ENCODE peak calls at places on chromosomes 3 and 15, in nine cellular contexts. One of them, this sample, is unnamed.

GRCh38 chr3:55169608-55170010 is 241.8 kb upstream of the LRTM1 start:
- DNase-seq in CD4-positive, CD25-positive, alpha-beta regulatory T cell: no peak
- DNase-seq in left lung: no peak
- DNase-seq in ascending aorta: no peak
- DNase-seq in aorta: no peak
- DNase-seq in GM12878: no peak
- DNase-seq in A549: no peak
- DNase-seq in cardiac muscle cell: peak; percentile 91
- DNase-seq in heart left ventricle: no peak
- DNase-seq in this sample: no peak

GRCh38 chr15:74172751-74173544 is 562 bp upstream of the ISLR start:
- DNase-seq in left lung: peak; percentile 60
- DNase-seq in ascending aorta: peak; percentile 81
- DNase-seq in heart left ventricle: peak; percentile 87
- DNase-seq in GM12878: no peak
- DNase-seq in CD4-positive, CD25-positive, alpha-beta regulatory T cell: no peak
- DNase-seq in cardiac muscle cell: peak; percentile 90
- DNase-seq in A549: no peak
- DNase-seq in aorta: peak; percentile 88
- DNase-seq in this sample: peak; percentile 83

GRCh38 chr15:43105077-43105769 is 615 bp downstream of the UBR1 start:
- DNase-seq in CD4-positive, CD25-positive, alpha-beta regulatory T cell: no peak
- DNase-seq in A549: peak; percentile 7
- DNase-seq in heart left ventricle: no peak
- DNase-seq in cardiac muscle cell: no peak
- DNase-seq in left lung: no peak
- DNase-seq in aorta: no peak
- DNase-seq in GM12878: no peak
- DNase-seq in ascending aorta: no peak
- DNase-seq in this sample: no peak

GRCh38 chr3:57397175-57398026 is 104.9 kb upstream of the ASB14 start:
- DNase-seq in A549: peak; percentile 38
- DNase-seq in cardiac muscle cell: peak; percentile 75
- DNase-seq in GM12878: peak; percentile 39
- DNase-seq in left lung: peak; percentile 35
- DNase-seq in aorta: no peak
- DNase-seq in ascending aorta: no peak
- DNase-seq in heart left ventricle: no peak
- DNase-seq in CD4-positive, CD25-positive, alpha-beta regulatory T cell: peak; percentile 68
- DNase-seq in this sample: peak; percentile 9

GRCh38 chr3:71813073-71813472 is 28.1 kb upstream of the PROK2 start:
- DNase-seq in A549: no peak
- DNase-seq in cardiac muscle cell: no peak
- DNase-seq in CD4-positive, CD25-positive, alpha-beta regulatory T cell: no peak
- DNase-seq in GM12878: no peak
- DNase-seq in left lung: no peak
- DNase-seq in ascending aorta: no peak
- DNase-seq in heart left ventricle: no peak
- DNase-seq in aorta: no peak
- DNase-seq in this sample: no peak

GRCh38 chr3:181558870-181559269 is 152.9 kb upstream of the SOX2 start:
- DNase-seq in A549: no peak
- DNase-seq in heart left ventricle: no peak
- DNase-seq in ascending aorta: no peak
- DNase-seq in CD4-positive, CD25-positive, alpha-beta regulatory T cell: no peak
- DNase-seq in aorta: no peak
- DNase-seq in GM12878: no peak
- DNase-seq in cardiac muscle cell: no peak
- DNase-seq in left lung: no peak
- DNase-seq in this sample: peak; percentile 59

GRCh38 chr3:27560484-27561056 is 76.4 kb upstream of the SLC4A7 start:
- DNase-seq in left lung: no peak
- DNase-seq in heart left ventricle: no peak
- DNase-seq in GM12878: no peak
- DNase-seq in aorta: no peak
- DNase-seq in A549: no peak
- DNase-seq in ascending aorta: no peak
- DNase-seq in cardiac muscle cell: no peak
- DNase-seq in CD4-positive, CD25-positive, alpha-beta regulatory T cell: no peak
- DNase-seq in this sample: no peak

GRCh38 chr15:31034152-31034551 is 42.7 kb upstream of the MTMR10 start:
- DNase-seq in left lung: no peak
- DNase-seq in GM12878: no peak
- DNase-seq in cardiac muscle cell: no peak
- DNase-seq in CD4-positive, CD25-positive, alpha-beta regulatory T cell: no peak
- DNase-seq in ascending aorta: no peak
- DNase-seq in A549: no peak
- DNase-seq in heart left ventricle: no peak
- DNase-seq in aorta: no peak
- DNase-seq in this sample: no peak

GRCh38 chr3:178367817-178368617 is 168.2 kb upstream of the KCNMB2 start:
- DNase-seq in cardiac muscle cell: peak; percentile 78
- DNase-seq in CD4-positive, CD25-positive, alpha-beta regulatory T cell: no peak
- DNase-seq in aorta: no peak
- DNase-seq in heart left ventricle: no peak
- DNase-seq in left lung: no peak
- DNase-seq in ascending aorta: peak; percentile 70
- DNase-seq in GM12878: no peak
- DNase-seq in A549: no peak
- DNase-seq in this sample: peak; percentile 48

GRCh38 chr3:179837374-179837773 is 184.5 kb downstream of the USP13 start:
- DNase-seq in GM12878: no peak
- DNase-seq in A549: no peak
- DNase-seq in left lung: no peak
- DNase-seq in cardiac muscle cell: peak; percentile 25
- DNase-seq in aorta: no peak
- DNase-seq in CD4-positive, CD25-positive, alpha-beta regulatory T cell: no peak
- DNase-seq in ascending aorta: no peak
- DNase-seq in heart left ventricle: no peak
- DNase-seq in this sample: no peak

GRCh38 chr3:38644016-38644661 is 5.3 kb downstream of the SCN5A start:
- DNase-seq in CD4-positive, CD25-positive, alpha-beta regulatory T cell: no peak
- DNase-seq in heart left ventricle: no peak
- DNase-seq in ascending aorta: no peak
- DNase-seq in GM12878: no peak
- DNase-seq in left lung: no peak
- DNase-seq in aorta: no peak
- DNase-seq in A549: no peak
- DNase-seq in cardiac muscle cell: no peak
- DNase-seq in this sample: no peak

GRCh38 chr3:176431073-176431472 is 766.2 kb downstream of the TBL1XR1 start:
- DNase-seq in ascending aorta: no peak
- DNase-seq in heart left ventricle: no peak
- DNase-seq in CD4-positive, CD25-positive, alpha-beta regulatory T cell: no peak
- DNase-seq in aorta: no peak
- DNase-seq in GM12878: no peak
- DNase-seq in cardiac muscle cell: no peak
- DNase-seq in left lung: no peak
- DNase-seq in A549: no peak
- DNase-seq in this sample: no peak

GRCh38 chr3:145518639-145519038 is 642.3 kb downstream of the PLOD2 start:
- DNase-seq in heart left ventricle: no peak
- DNase-seq in CD4-positive, CD25-positive, alpha-beta regulatory T cell: no peak
- DNase-seq in A549: no peak
- DNase-seq in GM12878: no peak
- DNase-seq in aorta: no peak
- DNase-seq in ascending aorta: no peak
- DNase-seq in left lung: no peak
- DNase-seq in cardiac muscle cell: no peak
- DNase-seq in this sample: no peak

GRCh38 chr3:20073068-20073467 is 32.8 kb downstream of the KAT2B start:
- DNase-seq in GM12878: no peak
- DNase-seq in cardiac muscle cell: no peak
- DNase-seq in A549: no peak
- DNase-seq in CD4-positive, CD25-positive, alpha-beta regulatory T cell: no peak
- DNase-seq in left lung: no peak
- DNase-seq in heart left ventricle: no peak
- DNase-seq in ascending aorta: no peak
- DNase-seq in aorta: no peak
- DNase-seq in this sample: no peak

GRCh38 chr3:128367726-128368125 is 99.0 kb downstream of the DNAJB8 start:
- DNase-seq in CD4-positive, CD25-positive, alpha-beta regulatory T cell: no peak
- DNase-seq in GM12878: no peak
- DNase-seq in ascending aorta: no peak
- DNase-seq in left lung: no peak
- DNase-seq in aorta: peak; percentile 56
- DNase-seq in cardiac muscle cell: no peak
- DNase-seq in A549: no peak
- DNase-seq in heart left ventricle: no peak
- DNase-seq in this sample: no peak

GRCh38 chr3:106728315-106728821 is 648.9 kb upstream of the CCDC54 start:
- DNase-seq in cardiac muscle cell: peak; percentile 97
- DNase-seq in CD4-positive, CD25-positive, alpha-beta regulatory T cell: no peak
- DNase-seq in aorta: no peak
- DNase-seq in heart left ventricle: no peak
- DNase-seq in ascending aorta: no peak
- DNase-seq in A549: peak; percentile 9
- DNase-seq in left lung: no peak
- DNase-seq in GM12878: no peak
- DNase-seq in this sample: no peak
- H3K4me1 ChIP-seq in cardiac muscle cell: no peaks in the 10 kb centered on the region
- H3K4me1 ChIP-seq in CD4-positive, CD25-positive, alpha-beta regulatory T cell: no peaks in the 10 kb centered on the region
- H3K4me1 ChIP-seq in aorta: no peaks in the 10 kb centered on the region
- H3K4me1 ChIP-seq in heart left ventricle: no peaks in the 10 kb centered on the region
- H3K4me1 ChIP-seq in ascending aorta: no peaks in the 10 kb centered on the region
- H3K4me1 ChIP-seq in A549: peaks cover 15% of the 10 kb centered on the region
- H3K4me1 ChIP-seq in left lung: no peaks in the 10 kb centered on the region
- H3K4me1 ChIP-seq in GM12878: no peaks in the 10 kb centered on the region
- H3K4me1 ChIP-seq in this sample: no peaks in the 10 kb centered on the region

GRCh38 chr3:152193673-152194267 is 75.0 kb upstream of the MBNL1 start:
- DNase-seq in left lung: no peak
- DNase-seq in A549: no peak
- DNase-seq in ascending aorta: no peak
- DNase-seq in CD4-positive, CD25-positive, alpha-beta regulatory T cell: peak; percentile 70
- DNase-seq in aorta: no peak
- DNase-seq in GM12878: no peak
- DNase-seq in cardiac muscle cell: no peak
- DNase-seq in heart left ventricle: no peak
- DNase-seq in this sample: no peak
- H3K4me3 ChIP-seq in left lung: no peak overlapping the region
- H3K4me3 ChIP-seq in A549: peak overlapping the region; percentile 43
- H3K4me3 ChIP-seq in ascending aorta: peak overlapping the region; percentile 41
- H3K4me3 ChIP-seq in CD4-positive, CD25-positive, alpha-beta regulatory T cell: peak overlapping the region; percentile 90
- H3K4me3 ChIP-seq in aorta: no peak overlapping the region
- H3K4me3 ChIP-seq in GM12878: peak overlapping the region; percentile 44
- H3K4me3 ChIP-seq in cardiac muscle cell: no peak overlapping the region
- H3K4me3 ChIP-seq in heart left ventricle: peak overlapping the region; percentile 44
- H3K4me3 ChIP-seq in this sample: no peak overlapping the region

GRCh38 chr3:126154391-126155279 is 25.8 kb downstream of the ALDH1L1 start:
- DNase-seq in left lung: no peak
- DNase-seq in aorta: no peak
- DNase-seq in cardiac muscle cell: no peak
- DNase-seq in heart left ventricle: peak; percentile 52
- DNase-seq in ascending aorta: no peak
- DNase-seq in CD4-positive, CD25-positive, alpha-beta regulatory T cell: no peak
- DNase-seq in A549: no peak
- DNase-seq in GM12878: no peak
- DNase-seq in this sample: no peak

GRCh38 chr3:126152931-126153694 is 27.3 kb downstream of the ALDH1L1 start:
- DNase-seq in aorta: no peak
- DNase-seq in A549: no peak
- DNase-seq in left lung: no peak
- DNase-seq in cardiac muscle cell: no peak
- DNase-seq in ascending aorta: no peak
- DNase-seq in heart left ventricle: peak; percentile 32
- DNase-seq in GM12878: no peak
- DNase-seq in CD4-positive, CD25-positive, alpha-beta regulatory T cell: no peak
- DNase-seq in this sample: no peak

GRCh38 chr3:126151562-126152302 is 28.7 kb downstream of the ALDH1L1 start:
- DNase-seq in CD4-positive, CD25-positive, alpha-beta regulatory T cell: no peak
- DNase-seq in A549: no peak
- DNase-seq in GM12878: no peak
- DNase-seq in left lung: no peak
- DNase-seq in aorta: peak; percentile 42
- DNase-seq in heart left ventricle: no peak
- DNase-seq in cardiac muscle cell: no peak
- DNase-seq in ascending aorta: peak; percentile 50
- DNase-seq in this sample: no peak

GRCh38 chr3:126153695-126154360 is 26.6 kb downstream of the ALDH1L1 start:
- DNase-seq in aorta: no peak
- DNase-seq in GM12878: no peak
- DNase-seq in A549: no peak
- DNase-seq in ascending aorta: no peak
- DNase-seq in cardiac muscle cell: no peak
- DNase-seq in heart left ventricle: peak; percentile 40
- DNase-seq in CD4-positive, CD25-positive, alpha-beta regulatory T cell: no peak
- DNase-seq in left lung: no peak
- DNase-seq in this sample: no peak

DNA sequence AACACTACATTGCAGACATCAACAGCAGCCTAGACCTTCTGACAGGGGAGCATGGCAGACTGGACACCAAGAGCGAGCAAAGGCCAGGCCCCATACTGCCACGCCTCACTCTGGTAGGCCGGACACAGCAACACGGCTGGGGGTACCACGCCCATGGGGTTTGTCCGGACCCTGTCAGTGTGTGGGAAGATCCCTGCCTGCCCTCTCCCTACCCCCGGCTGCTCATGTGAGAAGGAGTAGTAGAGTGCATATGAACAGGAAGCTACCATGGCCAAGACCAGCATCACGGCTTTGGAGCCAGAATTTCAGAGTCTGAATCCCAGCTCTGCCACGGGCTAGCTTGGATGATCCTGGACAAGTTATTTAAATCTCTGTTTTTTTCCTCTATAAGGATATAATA is 27.9 kb downstream of the ALDH1L1 start:
- DNase-seq in heart left ventricle: no peak
- DNase-seq in ascending aorta: no peak
- DNase-seq in aorta: peak; percentile 48
- DNase-seq in cardiac muscle cell: no peak
- DNase-seq in CD4-positive, CD25-positive, alpha-beta regulatory T cell: no peak
- DNase-seq in A549: no peak
- DNase-seq in left lung: no peak
- DNase-seq in GM12878: no peak
- DNase-seq in this sample: no peak
- H3K4me1 ChIP-seq in heart left ventricle: no peaks in the 10 kb centered on the region
- H3K4me1 ChIP-seq in ascending aorta: no peaks in the 10 kb centered on the region
- H3K4me1 ChIP-seq in aorta: no peaks in the 10 kb centered on the region
- H3K4me1 ChIP-seq in cardiac muscle cell: no peaks in the 10 kb centered on the region
- H3K4me1 ChIP-seq in CD4-positive, CD25-positive, alpha-beta regulatory T cell: no peaks in the 10 kb centered on the region
- H3K4me1 ChIP-seq in A549: no peaks in the 10 kb centered on the region
- H3K4me1 ChIP-seq in left lung: no peaks in the 10 kb centered on the region
- H3K4me1 ChIP-seq in GM12878: no peaks in the 10 kb centered on the region
- H3K4me1 ChIP-seq in this sample: no peaks in the 10 kb centered on the region

DNA sequence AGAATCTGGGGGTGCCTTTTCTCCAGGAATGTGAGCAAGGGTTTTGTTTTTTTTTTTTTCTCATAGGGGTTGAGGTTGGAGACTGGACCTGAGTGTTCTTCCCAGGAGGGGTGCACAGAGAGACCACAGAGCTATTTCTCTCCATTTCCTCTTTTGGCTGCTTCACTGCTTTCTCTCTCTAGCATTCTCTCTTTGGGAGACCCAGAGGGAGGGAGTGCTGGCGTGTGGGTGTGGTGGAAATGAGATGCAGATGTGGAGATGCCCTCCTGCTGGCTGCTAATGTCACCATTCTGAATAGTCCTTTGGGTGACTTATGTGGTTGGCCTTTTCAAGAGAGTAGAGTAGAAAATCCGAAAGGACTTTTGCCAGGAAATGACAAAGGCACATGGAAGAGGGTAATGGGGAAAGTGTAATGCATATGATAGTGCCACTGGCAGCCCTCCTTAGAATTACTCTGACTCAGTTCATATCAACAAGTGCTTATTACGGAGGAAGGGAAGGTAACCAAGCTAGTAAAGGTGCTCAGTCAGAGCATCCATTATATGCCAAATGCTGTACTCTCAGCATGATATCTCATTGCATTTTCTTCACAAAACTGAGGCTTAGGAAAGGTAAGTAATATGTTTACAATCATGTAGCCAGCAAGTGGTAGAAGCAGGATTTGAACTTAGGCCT is 1.9 kb downstream of the SYN2 start:
- DNase-seq in A549: no peak
- DNase-seq in left lung: no peak
- DNase-seq in heart left ventricle: no peak
- DNase-seq in GM12878: no peak
- DNase-seq in CD4-positive, CD25-positive, alpha-beta regulatory T cell: no peak
- DNase-seq in cardiac muscle cell: no peak
- DNase-seq in aorta: no peak
- DNase-seq in ascending aorta: no peak
- DNase-seq in this sample: no peak
- H3K4me3 ChIP-seq in A549: no peak overlapping the region
- H3K4me3 ChIP-seq in left lung: no peak overlapping the region
- H3K4me3 ChIP-seq in heart left ventricle: no peak overlapping the region
- H3K4me3 ChIP-seq in GM12878: no peak overlapping the region
- H3K4me3 ChIP-seq in CD4-positive, CD25-positive, alpha-beta regulatory T cell: no peak overlapping the region
- H3K4me3 ChIP-seq in cardiac muscle cell: no peak overlapping the region
- H3K4me3 ChIP-seq in aorta: no peak overlapping the region
- H3K4me3 ChIP-seq in ascending aorta: no peak overlapping the region
- H3K4me3 ChIP-seq in this sample: no peak overlapping the region